ENCODE peak calls at places on chromosome X, in six cellular contexts. B is cardiac fibroblast, G is pancreas, T is H54, V is lung microvascular endothelial cell, O is T-helper 9 cell. P is an unnamed sample.

GRCh38 chrX:46953597-46953996 is 41.4 kb downstream of the JADE3 start:
- DNase-seq in O (no peak), V (peak), G (no peak), B (no peak), T (no peak), P (no peak)

GRCh38 chrX:136866337-136867095 is 14.0 kb downstream of the RBMX start:
- DNase-seq in T (no peak), O (no peak), G (no peak), V (no peak), B (peak), P (no peak)

GRCh38 chrX:69060631-69061408 is 104.4 kb downstream of the PJA1 start:
- DNase-seq in B (peak), G (peak), V (peak), T (no peak), O (no peak), P (peak)

GRCh38 chrX:8887004-8887403 is 85.8 kb upstream of the FAM9A start:
- DNase-seq in O (no peak), T (no peak), G (no peak), B (no peak), V (no peak), P (no peak)

GRCh38 chrX:83759872-83760271 is 101.1 kb upstream of the CYLC1 start:
- DNase-seq in B (peak), G (no peak), V (peak), O (no peak), T (no peak), P (peak)

GRCh38 chrX:97314348-97314747 is 430.6 kb downstream of the RPA4 start:
- DNase-seq in V (no peak), B (no peak), G (no peak), O (no peak), T (no peak), P (no peak)

GRCh38 chrX:85052207-85052606 is 48.5 kb downstream of the APOOL start:
- DNase-seq in B (no peak), G (no peak), V (peak), O (no peak), T (no peak), P (no peak)

GRCh38 chrX:15107367-15107988 is 162.4 kb downstream of the ASB9 start:
- DNase-seq in O (no peak), B (no peak), T (no peak), V (no peak), G (no peak), P (no peak)

GRCh38 chrX:108224727-108225455 is 133.3 kb downstream of the ATG4A start:
- DNase-seq in G (no peak), V (peak), B (peak), O (no peak), T (peak), P (peak)

GRCh38 chrX:40176979-40177430 is 79.2 kb upstream of the BCOR start:
- DNase-seq in V (peak), T (no peak), O (no peak), B (peak), G (peak), P (no peak)